ENCODE peak calls at places on chromosomes 2 and 18, in ten cellular contexts. W, S, Y, T, O, E, K, C, H and A are unnamed samples.

GRCh38 chr2:216633616-216634316 is 546 bp downstream of the IGFBP2 start:
- DNase-seq in T (no peak), Y (peak), S (no peak), K (no peak), E (peak), W (no peak), C (no peak), O (peak), H (peak), A (no peak)

GRCh38 chr2:176653856-176654443 is 384.7 kb downstream of the MTX2 start:
- DNase-seq in H (peak), C (peak), O (peak), S (no peak), Y (peak), W (no peak), K (no peak), E (peak), T (peak), A (peak)

GRCh38 chr2:144330951-144331651 is 188.8 kb downstream of the ZEB2 start:
- DNase-seq in H (peak), T (no peak), E (no peak), K (no peak), S (no peak), O (peak), Y (no peak), W (no peak), C (peak), A (no peak)

GRCh38 chr2:153169567-153169966 is 309.0 kb downstream of the RPRM start:
- DNase-seq in K (no peak), E (no peak), C (no peak), W (no peak), T (no peak), H (no peak), Y (no peak), S (no peak), O (no peak), A (no peak)

GRCh38 chr18:57211776-57212175 is 64.9 kb downstream of the BOD1L2 start:
- DNase-seq in T (no peak), H (no peak), W (no peak), O (no peak), C (no peak), S (no peak), Y (no peak), K (no peak), E (no peak), A (no peak)

GRCh38 chr18:30177056-30177455 is 865.5 kb downstream of the DSC3 start:
- DNase-seq in H (peak), S (no peak), K (no peak), C (peak), T (no peak), E (no peak), O (peak), W (no peak), Y (no peak), A (no peak)

GRCh38 chr2:9124231-9124651 is 82.4 kb upstream of the ASAP2 start:
- DNase-seq in Y (no peak), W (no peak), C (no peak), S (no peak), T (no peak), H (no peak), O (no peak), E (no peak), K (no peak), A (peak)

GRCh38 chr2:207136872-207137271 is 28.9 kb downstream of the KLF7 start:
- DNase-seq in Y (no peak), S (no peak), C (no peak), O (no peak), K (no peak), H (no peak), E (no peak), W (no peak), T (no peak), A (no peak)

GRCh38 chr2:14535156-14535555 is 97.4 kb upstream of the LRATD1 start:
- DNase-seq in S (no peak), E (no peak), T (no peak), Y (peak), H (no peak), O (no peak), K (no peak), C (no peak), W (no peak), A (no peak)

GRCh38 chr18:7234061-7234460 is 3.2 kb downstream of the LRRC30 start:
- DNase-seq in T (no peak), E (peak), W (no peak), S (no peak), K (no peak), C (peak), H (no peak), O (no peak), Y (no peak), A (no peak)

GRCh38 chr2:30989746-30990145 is 148.5 kb downstream of the GALNT14 start:
- DNase-seq in E (no peak), S (no peak), T (no peak), Y (no peak), K (no peak), O (no peak), C (no peak), H (no peak), W (no peak), A (no peak)

GRCh38 chr2:64383016-64383588 is 70.9 kb upstream of the LGALSL start:
- DNase-seq in C (no peak), S (no peak), W (no peak), H (no peak), K (no peak), Y (peak), T (no peak), O (no peak), E (no peak), A (no peak)

GRCh38 chr18:48795696-48796095 is 155.1 kb downstream of the SMAD7 start:
- DNase-seq in C (no peak), O (no peak), Y (no peak), T (no peak), W (no peak), E (no peak), S (no peak), H (no peak), K (no peak), A (no peak)

GRCh38 chr18:54734059-54734458 is 94.2 kb upstream of the RAB27B start:
- DNase-seq in C (peak), Y (no peak), S (no peak), W (no peak), E (no peak), H (peak), O (peak), K (no peak), T (no peak), A (no peak)

GRCh38 chr2:8550481-8550880 is 131.4 kb upstream of the ID2 start:
- DNase-seq in K (no peak), S (no peak), Y (no peak), E (no peak), O (no peak), H (no peak), T (no peak), W (no peak), C (no peak), A (peak)

GRCh38 chr2:28155071-28155470 is 237.6 kb upstream of the FOSL2 start:
- DNase-seq in H (no peak), C (no peak), K (no peak), O (no peak), T (no peak), S (no peak), E (no peak), Y (no peak), W (no peak), A (no peak)

GRCh38 chr2:172096661-172097547 is 5.8 kb downstream of the DLX2 start:
- DNase-seq in K (peak), E (no peak), Y (peak), W (no peak), T (no peak), O (peak), H (peak), C (peak), S (no peak), A (peak)